ENCODE peak calls at places on chromosomes 11 and 22, in four cellular contexts. L is HFF-Myc, T is neural crest cell, P is HuH-7.5. H is an unnamed sample.

GRCh38 chr11:31761636-31762035 is 49.5 kb downstream of the PAX6 start:
- DNase-seq in L (no peak), T (no peak), P (no peak), H (no peak)

GRCh38 chr22:44179989-44180705 is 578 bp upstream of the PARVG start:
- DNase-seq in L (no peak), T (no peak), P (no peak), H (no peak)

GRCh38 chr22:42316988-42317387 is 46.5 kb upstream of the TCF20 start:
- DNase-seq in L (no peak), T (no peak), P (no peak), H (no peak)

GRCh38 chr11:10856689-10857603 is 907 bp downstream of the ZBED5 start:
- DNase-seq in L (no peak), T (peak), P (peak), H (no peak)

GRCh38 chr11:20095189-20095588 is 65.1 kb downstream of the DBX1 start:
- DNase-seq in L (no peak), T (no peak), P (no peak), H (no peak)

GRCh38 chr22:45977551-45978274 is 751 bp upstream of the WNT7B start:
- DNase-seq in L (no peak), T (no peak), P (no peak), H (no peak)

GRCh38 chr11:68216171-68216938 is 3.3 kb upstream of the KMT5B start:
- DNase-seq in L (no peak), T (no peak), P (no peak), H (no peak)

GRCh38 chr22:17407643-17408042 is 38.4 kb downstream of the CECR2 start:
- DNase-seq in L (no peak), T (no peak), P (no peak), H (no peak)

GRCh38 chr22:25167834-25168601 is 31.6 kb upstream of the CRYBB3 start:
- DNase-seq in L (no peak), T (no peak), P (no peak), H (no peak)

GRCh38 chr11:87252869-87253268 is 215.1 kb downstream of the TMEM135 start:
- DNase-seq in L (no peak), T (no peak), P (no peak), H (no peak)

GRCh38 chr11:1310772-1311468 is 1.5 kb upstream of the TOLLIP start:
- DNase-seq in L (no peak), T (no peak), P (no peak), H (no peak)

GRCh38 chr22:47201186-47201995 is 438.9 kb downstream of the TBC1D22A start:
- DNase-seq in L (no peak), T (no peak), P (no peak), H (no peak)

GRCh38 chr11:16881074-16881709 is 133.0 kb downstream of the PLEKHA7 start:
- DNase-seq in L (no peak), T (no peak), P (no peak), H (no peak)

GRCh38 chr22:36478966-36479365 is 2.5 kb downstream of the TXN2 start:
- DNase-seq in L (no peak), T (no peak), P (no peak), H (no peak)

GRCh38 chr11:59901306-59901705 is 22.7 kb downstream of the OOSP3 start:
- DNase-seq in L (no peak), T (no peak), P (no peak), H (no peak)

GRCh38 chr11:86591631-86592030 is 80.8 kb downstream of the ME3 start:
- DNase-seq in L (no peak), T (no peak), P (no peak), H (no peak)